ENCODE peak calls at places on chromosomes 1 and 21, in five cellular contexts. One of them, this sample, is unnamed.

GRCh38 chr1:40477680-40478057 is 579 bp downstream of the ZFP69 start:
- DNase-seq in psoas muscle: no peak
- DNase-seq in ascending aorta: no peak
- DNase-seq in CD4-positive, alpha-beta memory T cell: peak
- DNase-seq in A549: no peak
- DNase-seq in this sample: peak

GRCh38 chr21:21860888-21861287 is 862.7 kb downstream of the NCAM2 start:
- DNase-seq in psoas muscle: no peak
- DNase-seq in ascending aorta: no peak
- DNase-seq in A549: no peak
- DNase-seq in CD4-positive, alpha-beta memory T cell: no peak
- DNase-seq in this sample: peak

GRCh38 chr1:102897537-102897936 is 210.8 kb downstream of the COL11A1 start:
- DNase-seq in A549: no peak
- DNase-seq in CD4-positive, alpha-beta memory T cell: no peak
- DNase-seq in ascending aorta: no peak
- DNase-seq in psoas muscle: no peak
- DNase-seq in this sample: peak

GRCh38 chr1:181095763-181096184 is 7.3 kb downstream of the IER5 start:
- DNase-seq in A549: no peak
- DNase-seq in psoas muscle: no peak
- DNase-seq in CD4-positive, alpha-beta memory T cell: no peak
- DNase-seq in ascending aorta: no peak
- DNase-seq in this sample: no peak

GRCh38 chr1:247367786-247368342 is 36.2 kb upstream of the ZNF496 start:
- DNase-seq in ascending aorta: no peak
- DNase-seq in psoas muscle: no peak
- DNase-seq in CD4-positive, alpha-beta memory T cell: no peak
- DNase-seq in A549: no peak
- DNase-seq in this sample: peak

GRCh38 chr1:179175011-179175934 is 54.2 kb downstream of the ABL2 start:
- DNase-seq in ascending aorta: no peak
- DNase-seq in CD4-positive, alpha-beta memory T cell: no peak
- DNase-seq in A549: no peak
- DNase-seq in psoas muscle: no peak
- DNase-seq in this sample: peak

GRCh38 chr1:31306278-31306677 is 9.4 kb downstream of the ZCCHC17 start:
- DNase-seq in CD4-positive, alpha-beta memory T cell: no peak
- DNase-seq in ascending aorta: no peak
- DNase-seq in A549: no peak
- DNase-seq in psoas muscle: no peak
- DNase-seq in this sample: peak

GRCh38 chr1:39654291-39654690 is 14.8 kb upstream of the HEYL start:
- DNase-seq in CD4-positive, alpha-beta memory T cell: no peak
- DNase-seq in A549: no peak
- DNase-seq in ascending aorta: no peak
- DNase-seq in psoas muscle: peak
- DNase-seq in this sample: peak

GRCh38 chr1:229572286-229572685 is 13.8 kb upstream of the ABCB10 start:
- DNase-seq in CD4-positive, alpha-beta memory T cell: no peak
- DNase-seq in psoas muscle: no peak
- DNase-seq in A549: no peak
- DNase-seq in ascending aorta: no peak
- DNase-seq in this sample: no peak

GRCh38 chr1:40029608-40030007 is 10.9 kb upstream of the CAP1 start:
- DNase-seq in psoas muscle: no peak
- DNase-seq in CD4-positive, alpha-beta memory T cell: no peak
- DNase-seq in A549: no peak
- DNase-seq in ascending aorta: no peak
- DNase-seq in this sample: no peak

GRCh38 chr1:56404561-56405030 is 174.8 kb downstream of the PLPP3 start:
- DNase-seq in ascending aorta: no peak
- DNase-seq in A549: no peak
- DNase-seq in psoas muscle: peak
- DNase-seq in CD4-positive, alpha-beta memory T cell: no peak
- DNase-seq in this sample: no peak

GRCh38 chr1:93715529-93716126 is 34.0 kb upstream of the BCAR3 start:
- DNase-seq in ascending aorta: no peak
- DNase-seq in A549: no peak
- DNase-seq in psoas muscle: no peak
- DNase-seq in CD4-positive, alpha-beta memory T cell: no peak
- DNase-seq in this sample: no peak

GRCh38 chr1:93714350-93714749 is 32.7 kb upstream of the BCAR3 start:
- DNase-seq in ascending aorta: no peak
- DNase-seq in A549: no peak
- DNase-seq in psoas muscle: no peak
- DNase-seq in CD4-positive, alpha-beta memory T cell: no peak
- DNase-seq in this sample: no peak

GRCh38 chr1:93716974-93717373 is 35.3 kb upstream of the BCAR3 start:
- DNase-seq in psoas muscle: no peak
- DNase-seq in A549: no peak
- DNase-seq in CD4-positive, alpha-beta memory T cell: no peak
- DNase-seq in ascending aorta: no peak
- DNase-seq in this sample: peak

GRCh38 chr1:93717639-93718038 is 36.0 kb upstream of the BCAR3 start:
- DNase-seq in psoas muscle: no peak
- DNase-seq in A549: no peak
- DNase-seq in ascending aorta: no peak
- DNase-seq in CD4-positive, alpha-beta memory T cell: no peak
- DNase-seq in this sample: no peak

GRCh38 chr1:93716163-93716562 is 34.5 kb upstream of the BCAR3 start:
- DNase-seq in A549: no peak
- DNase-seq in CD4-positive, alpha-beta memory T cell: no peak
- DNase-seq in ascending aorta: no peak
- DNase-seq in psoas muscle: no peak
- DNase-seq in this sample: no peak
- H3K4me3 ChIP-seq in A549: no peak
- H3K4me3 ChIP-seq in CD4-positive, alpha-beta memory T cell: no peak
- H3K4me3 ChIP-seq in ascending aorta: no peak
- H3K4me3 ChIP-seq in psoas muscle: no peak
- H3K4me3 ChIP-seq in this sample: no peak

DNA sequence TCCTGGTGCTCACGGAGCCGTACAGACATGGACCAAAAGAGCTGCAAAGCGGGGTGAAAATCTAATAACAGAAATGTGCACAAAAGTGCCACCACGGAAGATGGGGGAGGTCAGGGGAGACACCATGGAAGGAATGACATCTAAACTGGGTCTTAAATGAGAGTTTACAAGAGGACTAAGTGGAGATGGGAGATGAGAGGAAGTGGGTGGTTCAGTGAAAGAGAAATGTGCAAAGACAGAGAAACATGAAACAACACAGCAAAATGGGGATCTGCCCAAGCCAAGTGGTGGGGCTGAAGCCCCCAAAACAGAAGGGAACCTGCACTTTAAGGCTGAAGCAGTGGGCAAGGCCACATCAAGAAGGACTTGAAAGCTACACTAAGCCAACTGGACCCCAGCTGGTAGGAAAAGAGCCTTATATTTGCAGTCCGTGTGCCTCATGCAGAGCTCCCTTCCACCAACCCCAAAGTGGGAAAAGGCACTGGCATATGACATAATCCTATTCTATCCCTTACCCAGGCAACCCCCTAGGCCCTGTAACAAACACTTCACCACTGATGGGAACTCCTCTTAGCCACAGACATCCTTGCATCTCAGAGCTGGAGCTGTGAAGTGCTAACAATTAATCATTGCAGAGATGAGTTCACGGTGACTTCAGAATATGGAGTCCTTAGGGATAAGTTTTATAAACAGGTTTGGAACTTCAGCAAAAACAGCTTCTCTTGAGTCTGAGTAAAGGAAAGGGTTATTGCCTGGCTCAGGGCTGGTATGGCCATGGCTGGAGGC is 198.6 kb upstream of the EDN2 start:
- DNase-seq in ascending aorta: no peak
- DNase-seq in psoas muscle: no peak
- DNase-seq in CD4-positive, alpha-beta memory T cell: no peak
- DNase-seq in A549: no peak
- DNase-seq in this sample: peak
- H3K4me3 ChIP-seq in ascending aorta: no peak
- H3K4me3 ChIP-seq in psoas muscle: no peak
- H3K4me3 ChIP-seq in CD4-positive, alpha-beta memory T cell: no peak
- H3K4me3 ChIP-seq in A549: no peak
- H3K4me3 ChIP-seq in this sample: no peak

GRCh38 chr1:24112381-24113169 is 640 bp upstream of the MYOM3 start:
- DNase-seq in A549: peak
- DNase-seq in psoas muscle: peak
- DNase-seq in CD4-positive, alpha-beta memory T cell: peak
- DNase-seq in ascending aorta: peak
- DNase-seq in this sample: peak
- H3K4me3 ChIP-seq in A549: no peak
- H3K4me3 ChIP-seq in psoas muscle: peak
- H3K4me3 ChIP-seq in CD4-positive, alpha-beta memory T cell: no peak
- H3K4me3 ChIP-seq in ascending aorta: peak
- H3K4me3 ChIP-seq in this sample: peak

GRCh38 chr1:205449750-205450443 is 5.9 kb downstream of the BLACAT1 start:
- DNase-seq in CD4-positive, alpha-beta memory T cell: no peak
- DNase-seq in ascending aorta: no peak
- DNase-seq in A549: peak
- DNase-seq in psoas muscle: no peak
- DNase-seq in this sample: peak
- H3K4me3 ChIP-seq in CD4-positive, alpha-beta memory T cell: no peak
- H3K4me3 ChIP-seq in ascending aorta: no peak
- H3K4me3 ChIP-seq in A549: no peak
- H3K4me3 ChIP-seq in psoas muscle: no peak
- H3K4me3 ChIP-seq in this sample: peak